ENCODE peak calls at places on chromosomes 11 and 22, in five cellular contexts. T, I, Y, Z and D are unnamed samples.

GRCh38 chr11:19924321-19925115 is 211.9 kb downstream of the NAV2 start:
- DNase-seq in T (no peak), I (no peak), Y (peak; percentile 75), Z (no peak), D (no peak)

GRCh38 chr11:120952503-120953229 is 71.2 kb upstream of the TBCEL start:
- DNase-seq in T (peak; percentile 91), I (peak; percentile 48), Y (peak; percentile 61), Z (peak; percentile 89), D (peak; percentile 78)

GRCh38 chr11:22785251-22785650 is 44.4 kb downstream of the SVIP start:
- DNase-seq in T (no peak), I (no peak), Y (peak; percentile 76), Z (no peak), D (no peak)

GRCh38 chr11:2089536-2090165 is 49.5 kb downstream of the IGF2 start:
- DNase-seq in T (no peak), I (peak; percentile 10), Y (peak; percentile 21), Z (no peak), D (peak; percentile 50)

GRCh38 chr22:29886601-29887000 is 3.6 kb downstream of the MTMR3 start:
- DNase-seq in T (no peak), I (no peak), Y (no peak), Z (no peak), D (no peak)

GRCh38 chr11:81497202-81497804 is 1236.4 kb downstream of the FAM181B start:
- DNase-seq in T (no peak), I (peak; percentile 63), Y (peak; percentile 6), Z (no peak), D (peak; percentile 48)

GRCh38 chr11:117316197-117316961 is at the start of gene BACE1:
- DNase-seq in T (peak; percentile 94), I (no peak), Y (peak; percentile 84), Z (peak; percentile 92), D (no peak)

GRCh38 chr11:45648931-45649330 is 16.5 kb downstream of the CHST1 start:
- DNase-seq in T (no peak), I (no peak), Y (no peak), Z (no peak), D (no peak)

GRCh38 chr11:129695543-129696308 is 119.9 kb upstream of the TMEM45B start:
- DNase-seq in T (peak; percentile 76), I (peak; percentile 81), Y (peak; percentile 39), Z (peak; percentile 88), D (peak; percentile 43)

GRCh38 chr22:44605486-44605885 is 96.5 kb upstream of the PRR5 start:
- DNase-seq in T (no peak), I (no peak), Y (no peak), Z (no peak), D (no peak)

GRCh38 chr11:120744016-120744994 is 232.8 kb downstream of the GRIK4 start:
- DNase-seq in T (no peak), I (no peak), Y (no peak), Z (no peak), D (no peak)

GRCh38 chr11:32891657-32892354 is 805 bp upstream of the QSER1 start:
- DNase-seq in T (no peak), I (no peak), Y (peak; percentile 42), Z (no peak), D (peak; percentile 37)

GRCh38 chr11:92882828-92883611 is 86.4 kb upstream of the MTNR1B start:
- DNase-seq in T (no peak), I (no peak), Y (no peak), Z (peak; percentile 56), D (no peak)

GRCh38 chr11:102564110-102564509 is 33.6 kb upstream of the MMP7 start:
- DNase-seq in T (no peak), I (peak; percentile 21), Y (peak; percentile 84), Z (no peak), D (peak; percentile 65)

GRCh38 chr11:102555091-102555490 is 24.5 kb upstream of the MMP7 start:
- DNase-seq in T (no peak), I (no peak), Y (no peak), Z (no peak), D (no peak)

GRCh38 chr11:102559839-102560238 is 29.3 kb upstream of the MMP7 start:
- DNase-seq in T (no peak), I (peak; percentile 53), Y (no peak), Z (no peak), D (peak; percentile 57)

GRCh38 chr11:102561636-102562035 is 31.1 kb upstream of the MMP7 start:
- DNase-seq in T (no peak), I (no peak), Y (no peak), Z (no peak), D (no peak)

GRCh38 chr11:102560555-102561011 is 30.0 kb upstream of the MMP7 start:
- DNase-seq in T (no peak), I (peak; percentile 83), Y (peak; percentile 86), Z (no peak), D (peak; percentile 85)
- TF ChIP-seq CTCF in T (no peak), I (no peak), Y (no peak), Z (no peak), D (no peak)

DNA sequence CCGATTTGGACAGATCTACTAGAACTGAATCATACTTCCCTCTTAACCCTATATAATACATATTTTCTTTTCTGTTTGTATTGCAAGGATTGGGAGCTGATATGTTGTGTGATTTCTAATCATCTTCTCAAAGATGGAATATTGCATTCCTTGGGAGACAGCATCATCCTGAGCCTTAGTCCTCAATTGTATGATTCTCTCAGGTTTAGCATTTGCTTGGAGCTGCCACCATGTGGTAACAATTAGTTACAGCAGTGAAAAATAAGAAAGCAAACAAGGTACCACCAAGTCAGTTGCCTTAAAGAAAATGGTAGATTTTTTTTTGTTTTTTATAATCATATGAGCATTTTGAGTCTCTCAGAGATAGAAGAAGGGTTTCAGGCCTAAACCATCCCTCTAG is 11.9 kb downstream of the SNX19 start:
- DNase-seq in T (no peak), I (peak; percentile 20), Y (peak; percentile 29), Z (no peak), D (no peak)
- TF ChIP-seq CTCF in T (peak; percentile 63), I (peak; percentile 52), Y (peak; percentile 3), Z (no peak), D (no peak)

GRCh38 chr11:63508009-63508408 is 2.1 kb downstream of the LGALS12 start:
- DNase-seq in T (peak; percentile 77), I (peak; percentile 37), Y (no peak), Z (no peak), D (peak; percentile 48)

GRCh38 chr11:63511349-63511748 is 5.5 kb downstream of the LGALS12 start:
- DNase-seq in T (no peak), I (no peak), Y (no peak), Z (no peak), D (no peak)

GRCh38 chr11:63512816-63513215 is 6.9 kb downstream of the LGALS12 start:
- DNase-seq in T (no peak), I (no peak), Y (no peak), Z (no peak), D (no peak)

GRCh38 chr11:63508745-63509144 is 2.9 kb downstream of the LGALS12 start:
- DNase-seq in T (no peak), I (no peak), Y (no peak), Z (no peak), D (no peak)

GRCh38 chr11:63510360-63511130 is 4.7 kb downstream of the LGALS12 start:
- DNase-seq in T (no peak), I (no peak), Y (peak; percentile 63), Z (no peak), D (no peak)
- TF ChIP-seq CTCF in T (no peak), I (no peak), Y (no peak), Z (no peak), D (no peak)

GRCh38 chr11:60756307-60757032 is at the start of gene MS4A15:
- DNase-seq in T (peak; percentile 52), I (peak; percentile 80), Y (peak; percentile 8), Z (no peak), D (peak; percentile 75)
- TF ChIP-seq CTCF in T (peak; percentile 31), I (peak; percentile 55), Y (peak; percentile 2), Z (peak; percentile 23), D (peak; percentile 45)

GRCh38 chr11:124746621-124747243 is 5.3 kb downstream of the VSIG2 start:
- DNase-seq in T (peak; percentile 98), I (peak; percentile 84), Y (peak; percentile 58), Z (peak; percentile 93), D (peak; percentile 86)
- TF ChIP-seq CTCF in T (peak; percentile 94), I (peak; percentile 89), Y (peak; percentile 54), Z (peak; percentile 62), D (peak; percentile 68)

GRCh38 chr11:134636071-134636470 is 224.0 kb upstream of the B3GAT1 start:
- DNase-seq in T (peak; percentile 36), I (no peak), Y (no peak), Z (no peak), D (no peak)

GRCh38 chr11:134637091-134638015 is 225.3 kb upstream of the B3GAT1 start:
- DNase-seq in T (no peak), I (peak; percentile 35), Y (no peak), Z (no peak), D (peak; percentile 16)

GRCh38 chr11:134632347-134633119 is 220.5 kb upstream of the B3GAT1 start:
- DNase-seq in T (peak; percentile 29), I (no peak), Y (no peak), Z (no peak), D (no peak)

GRCh38 chr11:134633276-134633675 is 221.2 kb upstream of the B3GAT1 start:
- DNase-seq in T (no peak), I (no peak), Y (no peak), Z (no peak), D (no peak)

DNA sequence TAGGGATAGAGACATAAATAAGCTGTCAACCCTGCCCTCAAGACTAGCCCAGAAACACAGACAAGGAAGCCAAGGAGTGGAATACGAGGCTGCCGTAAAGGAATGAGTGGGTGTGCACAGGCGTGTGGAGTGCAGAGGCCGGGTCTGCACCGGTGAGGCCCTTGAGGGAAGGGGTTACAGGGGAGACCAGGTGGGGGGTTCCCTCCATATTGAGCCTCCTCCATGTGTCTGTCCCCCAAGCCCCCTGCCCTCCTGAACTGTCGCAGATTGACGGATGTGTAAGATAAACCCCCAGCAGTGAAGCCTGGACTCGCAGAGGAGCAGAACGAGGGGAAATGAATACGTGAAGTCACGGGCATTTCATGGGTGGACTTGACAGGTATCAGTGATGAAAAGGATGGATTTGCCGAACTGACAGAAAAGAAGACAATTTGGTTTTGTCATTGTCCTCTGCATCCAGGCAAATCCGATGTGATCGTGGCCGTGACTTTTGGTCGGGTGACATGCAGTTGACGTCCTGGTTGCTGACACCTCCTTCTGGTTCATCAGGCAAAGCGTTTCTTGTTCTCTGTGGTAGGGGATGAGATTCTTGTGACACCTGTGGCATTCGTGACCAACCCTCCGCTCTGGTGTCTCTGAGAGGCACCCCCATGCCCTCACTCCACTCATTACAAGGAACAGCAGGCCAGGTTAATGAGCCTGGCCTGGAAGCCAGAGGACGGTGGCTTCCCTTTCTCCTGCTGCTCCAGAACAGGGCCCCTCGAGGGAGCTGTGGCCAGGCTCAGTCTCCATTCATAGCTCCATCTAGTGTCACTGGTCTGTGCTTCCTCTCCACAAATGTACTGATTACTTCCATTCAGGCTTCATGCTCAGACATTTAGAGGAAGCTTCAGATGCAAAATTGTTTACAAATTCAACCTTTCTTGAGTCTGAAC is 223.1 kb upstream of the B3GAT1 start:
- DNase-seq in T (peak; percentile 37), I (no peak), Y (no peak), Z (peak; percentile 41), D (no peak)
- TF ChIP-seq CTCF in T (peak; percentile 55), I (no peak), Y (no peak), Z (peak; percentile 20), D (no peak)

GRCh38 chr11:66264893-66265292 is 3.5 kb upstream of the RAB1B start:
- DNase-seq in T (no peak), I (peak; percentile 34), Y (no peak), Z (no peak), D (peak; percentile 40)
- TF ChIP-seq CTCF in T (peak; percentile 28), I (peak; percentile 44), Y (no peak), Z (no peak), D (peak; percentile 49)

GRCh38 chr11:77370217-77370616 is 68.7 kb upstream of the GDPD4 start:
- DNase-seq in T (no peak), I (no peak), Y (no peak), Z (no peak), D (no peak)
- TF ChIP-seq CTCF in T (no peak), I (no peak), Y (no peak), Z (no peak), D (peak; percentile 2)

GRCh38 chr22:27603823-27604190 is 197.7 kb downstream of the MN1 start:
- DNase-seq in T (no peak), I (no peak), Y (peak; percentile 74), Z (no peak), D (no peak)
- TF ChIP-seq CTCF in T (no peak), I (no peak), Y (no peak), Z (no peak), D (no peak)